ENCODE peak calls at places on chromosomes 6 and 20, in six cellular contexts. G is stimulated activated CD4-positive, alpha-beta T cell treated with anti-CD3 and anti-CD28 coated beads, Interleukin-2, amount 100 ng/mL, for 48 hours; A is ecto neural progenitor cell; B is posterior cingulate gyrus; I is NAMALWA; V is dermis microvascular lymphatic vessel endothelial cell. W is an unnamed sample.

GRCh38 chr6:39770476-39770875 is 21.7 kb upstream of the DAAM2 start:
- DNase-seq in I (no peak), G (no peak), A (no peak), B (peak), V (no peak), W (no peak)

GRCh38 chr20:10469599-10469998 is 34.5 kb downstream of the SLX4IP start:
- DNase-seq in A (no peak), G (no peak), V (peak), I (peak), B (no peak), W (peak)

GRCh38 chr20:45362804-45363610 is at the start of gene SYS1:
- DNase-seq in G (peak), B (peak), I (peak), A (peak), V (peak), W (peak)

GRCh38 chr6:109212683-109213082 is 117.4 kb downstream of the CEP57L1 start:
- DNase-seq in V (no peak), B (no peak), G (no peak), I (no peak), A (no peak), W (no peak)

GRCh38 chr20:25078662-25079061 is 3.3 kb downstream of the VSX1 start:
- DNase-seq in B (no peak), I (no peak), G (no peak), V (no peak), A (peak), W (no peak)

GRCh38 chr6:361411-362132 is 30.0 kb upstream of the IRF4 start:
- DNase-seq in V (no peak), I (no peak), G (no peak), A (no peak), B (no peak), W (no peak)

GRCh38 chr6:51842066-51842465 is 245.3 kb downstream of the PKHD1 start:
- DNase-seq in I (no peak), V (no peak), B (no peak), G (no peak), A (peak), W (no peak)

GRCh38 chr6:142728367-142728766 is 216.6 kb downstream of the HIVEP2 start:
- DNase-seq in A (no peak), V (peak), B (no peak), I (no peak), G (no peak), W (no peak)

GRCh38 chr6:157898640-157899039 is 75.6 kb downstream of the SNX9 start:
- DNase-seq in B (no peak), G (no peak), A (no peak), I (no peak), V (no peak), W (no peak)

GRCh38 chr6:28425942-28426541 is 17.2 kb downstream of the ZSCAN23 start:
- DNase-seq in B (no peak), A (no peak), V (no peak), I (no peak), G (no peak), W (no peak)

GRCh38 chr6:143691155-143691554 is 13.4 kb downstream of the PHACTR2 start:
- DNase-seq in I (no peak), V (no peak), B (no peak), G (no peak), A (no peak), W (no peak)

GRCh38 chr6:83354747-83355146 is 76.1 kb downstream of the ME1 start:
- DNase-seq in V (no peak), G (no peak), B (no peak), A (no peak), I (no peak), W (no peak)

GRCh38 chr20:50788045-50788867 is 6.6 kb upstream of the BCAS4 start:
- DNase-seq in V (no peak), I (no peak), B (peak), G (no peak), A (no peak), W (no peak)

GRCh38 chr6:134674562-134674961 is 275.3 kb downstream of the ALDH8A1 start:
- DNase-seq in B (no peak), V (no peak), G (no peak), I (no peak), A (no peak), W (no peak)

GRCh38 chr20:36468149-36469000 is 72.9 kb upstream of the MYL9 start:
- DNase-seq in I (peak), V (no peak), G (no peak), A (no peak), B (no peak), W (no peak)

GRCh38 chr6:146315321-146316254 is 228.0 kb upstream of the RAB32 start:
- DNase-seq in G (no peak), A (no peak), B (no peak), I (no peak), V (no peak), W (no peak)

GRCh38 chr6:64520050-64520449 is 884.4 kb downstream of the PHF3 start:
- DNase-seq in G (no peak), A (no peak), B (no peak), V (no peak), I (no peak), W (no peak)

GRCh38 chr6:84953401-84953800 is 189.0 kb upstream of the TBX18 start:
- DNase-seq in V (no peak), I (no peak), B (no peak), A (no peak), G (no peak), W (no peak)

GRCh38 chr20:2822073-2822472 is 5.9 kb downstream of the TMEM239 start:
- DNase-seq in I (peak), B (no peak), A (no peak), V (no peak), G (no peak), W (no peak)

GRCh38 chr20:33674294-33675126 is at the start of gene NECAB3:
- DNase-seq in G (peak), I (peak), A (peak), V (no peak), B (peak), W (no peak)

GRCh38 chr20:825710-826421 is 7.6 kb upstream of the FAM110A start:
- DNase-seq in I (no peak), B (no peak), G (no peak), A (no peak), V (no peak), W (no peak)

GRCh38 chr20:51628533-51629398 is 86.2 kb upstream of the NFATC2 start:
- DNase-seq in G (no peak), A (no peak), V (peak), I (no peak), B (no peak), W (no peak)

GRCh38 chr20:22729180-22729579 is 144.8 kb upstream of the FOXA2 start:
- DNase-seq in G (no peak), A (no peak), I (no peak), V (no peak), B (no peak), W (no peak)

GRCh38 chr6:30741789-30742315 is 635 bp downstream of the FLOT1 start:
- DNase-seq in I (no peak), V (no peak), B (no peak), A (no peak), G (no peak), W (no peak)

GRCh38 chr6:125188594-125189203 is 35.1 kb downstream of the TPD52L1 start:
- DNase-seq in G (no peak), V (no peak), I (no peak), A (no peak), B (no peak), W (no peak)

GRCh38 chr6:123716506-123716905 is 79.8 kb upstream of the TRDN start:
- DNase-seq in G (no peak), A (no peak), I (no peak), V (no peak), B (no peak), W (no peak)

GRCh38 chr20:48157970-48158369 is 372.7 kb upstream of the SULF2 start:
- DNase-seq in V (no peak), A (no peak), I (no peak), B (no peak), G (no peak), W (no peak)

GRCh38 chr6:106167105-106167814 is 81.1 kb downstream of the PRDM1 start:
- DNase-seq in I (no peak), V (no peak), B (no peak), A (no peak), G (no peak), W (no peak)

GRCh38 chr20:38725959-38726848 is 1.9 kb downstream of the SLC32A1 start:
- DNase-seq in G (peak), V (no peak), B (no peak), I (peak), A (peak), W (no peak)

W was measured in H1.